ENCODE peak calls at places on chromosomes 3 and 15, in six cellular contexts. One of them, this sample, is unnamed.
A peak's percentile ranks its signal among the peaks of the same experiment; 100 is the strongest.

GRCh38 chr3:17384567-17385296 is 357.7 kb downstream of the TBC1D5 start:
- DNase-seq in effector memory CD8-positive, alpha-beta T cell: no peak
- DNase-seq in fibroblast of mammary gland: peak; percentile 40
- DNase-seq in stimulated activated CD4-positive, alpha-beta T cell treated with anti-CD3 and anti-CD28 coated beads, Interleukin-15, amount 100 ng/mL, for 24 hours: no peak
- DNase-seq in GM03348: peak; percentile 25
- DNase-seq in KG1: no peak
- DNase-seq in this sample: no peak

GRCh38 chr3:112059497-112059896 is 25.0 kb downstream of the TMPRSS7 start:
- DNase-seq in effector memory CD8-positive, alpha-beta T cell: no peak
- DNase-seq in GM03348: no peak
- DNase-seq in KG1: no peak
- DNase-seq in fibroblast of mammary gland: no peak
- DNase-seq in stimulated activated CD4-positive, alpha-beta T cell treated with anti-CD3 and anti-CD28 coated beads, Interleukin-15, amount 100 ng/mL, for 24 hours: no peak
- DNase-seq in this sample: no peak

GRCh38 chr15:60652870-60653269 is 173.9 kb upstream of the ICE2 start:
- DNase-seq in GM03348: no peak
- DNase-seq in KG1: no peak
- DNase-seq in fibroblast of mammary gland: no peak
- DNase-seq in stimulated activated CD4-positive, alpha-beta T cell treated with anti-CD3 and anti-CD28 coated beads, Interleukin-15, amount 100 ng/mL, for 24 hours: no peak
- DNase-seq in effector memory CD8-positive, alpha-beta T cell: no peak
- DNase-seq in this sample: no peak

GRCh38 chr3:53708001-53708621 is 138.1 kb downstream of the CHDH start:
- DNase-seq in GM03348: no peak
- DNase-seq in effector memory CD8-positive, alpha-beta T cell: no peak
- DNase-seq in KG1: no peak
- DNase-seq in fibroblast of mammary gland: no peak
- DNase-seq in stimulated activated CD4-positive, alpha-beta T cell treated with anti-CD3 and anti-CD28 coated beads, Interleukin-15, amount 100 ng/mL, for 24 hours: no peak
- DNase-seq in this sample: no peak

GRCh38 chr3:123229145-123229544 is 27.4 kb downstream of the SEC22A start:
- DNase-seq in GM03348: no peak
- DNase-seq in effector memory CD8-positive, alpha-beta T cell: no peak
- DNase-seq in fibroblast of mammary gland: no peak
- DNase-seq in KG1: no peak
- DNase-seq in stimulated activated CD4-positive, alpha-beta T cell treated with anti-CD3 and anti-CD28 coated beads, Interleukin-15, amount 100 ng/mL, for 24 hours: no peak
- DNase-seq in this sample: no peak

GRCh38 chr3:181362378-181362777 is 349.3 kb upstream of the SOX2 start:
- DNase-seq in fibroblast of mammary gland: peak; percentile 4
- DNase-seq in effector memory CD8-positive, alpha-beta T cell: no peak
- DNase-seq in GM03348: no peak
- DNase-seq in KG1: no peak
- DNase-seq in stimulated activated CD4-positive, alpha-beta T cell treated with anti-CD3 and anti-CD28 coated beads, Interleukin-15, amount 100 ng/mL, for 24 hours: no peak
- DNase-seq in this sample: no peak

GRCh38 chr15:74402873-74403589 is 30.7 kb downstream of the SEMA7A start:
- DNase-seq in fibroblast of mammary gland: no peak
- DNase-seq in stimulated activated CD4-positive, alpha-beta T cell treated with anti-CD3 and anti-CD28 coated beads, Interleukin-15, amount 100 ng/mL, for 24 hours: peak; percentile 94
- DNase-seq in GM03348: no peak
- DNase-seq in KG1: peak; percentile 49
- DNase-seq in effector memory CD8-positive, alpha-beta T cell: peak; percentile 23
- DNase-seq in this sample: no peak

GRCh38 chr3:14725015-14725431 is 50.1 kb downstream of the C3orf20 start:
- DNase-seq in fibroblast of mammary gland: peak; percentile 86
- DNase-seq in effector memory CD8-positive, alpha-beta T cell: no peak
- DNase-seq in stimulated activated CD4-positive, alpha-beta T cell treated with anti-CD3 and anti-CD28 coated beads, Interleukin-15, amount 100 ng/mL, for 24 hours: no peak
- DNase-seq in KG1: no peak
- DNase-seq in GM03348: peak; percentile 72
- DNase-seq in this sample: no peak

GRCh38 chr3:49533031-49533430 is 21.2 kb upstream of the BSN start:
- DNase-seq in fibroblast of mammary gland: no peak
- DNase-seq in effector memory CD8-positive, alpha-beta T cell: no peak
- DNase-seq in stimulated activated CD4-positive, alpha-beta T cell treated with anti-CD3 and anti-CD28 coated beads, Interleukin-15, amount 100 ng/mL, for 24 hours: no peak
- DNase-seq in GM03348: no peak
- DNase-seq in KG1: no peak
- DNase-seq in this sample: no peak

GRCh38 chr15:57720861-57721260 is 14.3 kb downstream of the POLR2M start:
- DNase-seq in effector memory CD8-positive, alpha-beta T cell: no peak
- DNase-seq in fibroblast of mammary gland: peak; percentile 49
- DNase-seq in stimulated activated CD4-positive, alpha-beta T cell treated with anti-CD3 and anti-CD28 coated beads, Interleukin-15, amount 100 ng/mL, for 24 hours: no peak
- DNase-seq in GM03348: peak; percentile 61
- DNase-seq in KG1: no peak
- DNase-seq in this sample: no peak

GRCh38 chr3:161069441-161070251 is 35.5 kb downstream of the B3GALNT1 start:
- DNase-seq in KG1: peak; percentile 49
- DNase-seq in fibroblast of mammary gland: peak; percentile 82
- DNase-seq in stimulated activated CD4-positive, alpha-beta T cell treated with anti-CD3 and anti-CD28 coated beads, Interleukin-15, amount 100 ng/mL, for 24 hours: no peak
- DNase-seq in effector memory CD8-positive, alpha-beta T cell: no peak
- DNase-seq in GM03348: peak; percentile 71
- DNase-seq in this sample: no peak

GRCh38 chr15:29887719-29888118 is 65.5 kb upstream of the TJP1 start:
- DNase-seq in fibroblast of mammary gland: peak; percentile 45
- DNase-seq in GM03348: no peak
- DNase-seq in stimulated activated CD4-positive, alpha-beta T cell treated with anti-CD3 and anti-CD28 coated beads, Interleukin-15, amount 100 ng/mL, for 24 hours: no peak
- DNase-seq in effector memory CD8-positive, alpha-beta T cell: no peak
- DNase-seq in KG1: no peak
- DNase-seq in this sample: no peak

GRCh38 chr3:12159227-12159601 is 502 bp upstream of the TIMP4 start:
- DNase-seq in effector memory CD8-positive, alpha-beta T cell: no peak
- DNase-seq in KG1: no peak
- DNase-seq in fibroblast of mammary gland: no peak
- DNase-seq in GM03348: no peak
- DNase-seq in stimulated activated CD4-positive, alpha-beta T cell treated with anti-CD3 and anti-CD28 coated beads, Interleukin-15, amount 100 ng/mL, for 24 hours: no peak
- DNase-seq in this sample: no peak

GRCh38 chr3:10398341-10398740 is 77.4 kb upstream of the SEC13 start:
- DNase-seq in fibroblast of mammary gland: no peak
- DNase-seq in effector memory CD8-positive, alpha-beta T cell: no peak
- DNase-seq in GM03348: no peak
- DNase-seq in stimulated activated CD4-positive, alpha-beta T cell treated with anti-CD3 and anti-CD28 coated beads, Interleukin-15, amount 100 ng/mL, for 24 hours: no peak
- DNase-seq in KG1: no peak
- DNase-seq in this sample: no peak

GRCh38 chr15:92682772-92683510 is 27.4 kb upstream of the FAM174B start:
- DNase-seq in fibroblast of mammary gland: peak; percentile 64
- DNase-seq in KG1: no peak
- DNase-seq in effector memory CD8-positive, alpha-beta T cell: no peak
- DNase-seq in GM03348: peak; percentile 55
- DNase-seq in stimulated activated CD4-positive, alpha-beta T cell treated with anti-CD3 and anti-CD28 coated beads, Interleukin-15, amount 100 ng/mL, for 24 hours: no peak
- DNase-seq in this sample: no peak

GRCh38 chr15:52652984-52653383 is 26.2 kb downstream of the ATOSA start:
- DNase-seq in KG1: no peak
- DNase-seq in GM03348: no peak
- DNase-seq in effector memory CD8-positive, alpha-beta T cell: no peak
- DNase-seq in fibroblast of mammary gland: peak; percentile 66
- DNase-seq in stimulated activated CD4-positive, alpha-beta T cell treated with anti-CD3 and anti-CD28 coated beads, Interleukin-15, amount 100 ng/mL, for 24 hours: no peak
- DNase-seq in this sample: no peak

GRCh38 chr3:170221924-170222646 is at the start of gene PRKCI:
- DNase-seq in KG1: peak; percentile 85
- DNase-seq in GM03348: peak; percentile 98
- DNase-seq in fibroblast of mammary gland: peak; percentile 95
- DNase-seq in stimulated activated CD4-positive, alpha-beta T cell treated with anti-CD3 and anti-CD28 coated beads, Interleukin-15, amount 100 ng/mL, for 24 hours: peak; percentile 95
- DNase-seq in effector memory CD8-positive, alpha-beta T cell: peak; percentile 77
- DNase-seq in this sample: peak; percentile 98

GRCh38 chr3:195258449-195259145 is 12.4 kb downstream of the XXYLT1 start:
- DNase-seq in fibroblast of mammary gland: no peak
- DNase-seq in effector memory CD8-positive, alpha-beta T cell: no peak
- DNase-seq in stimulated activated CD4-positive, alpha-beta T cell treated with anti-CD3 and anti-CD28 coated beads, Interleukin-15, amount 100 ng/mL, for 24 hours: no peak
- DNase-seq in GM03348: no peak
- DNase-seq in KG1: no peak
- DNase-seq in this sample: no peak

GRCh38 chr3:175073209-175073905 is 214.2 kb downstream of the NAALADL2 start:
- DNase-seq in GM03348: no peak
- DNase-seq in KG1: no peak
- DNase-seq in fibroblast of mammary gland: peak; percentile 68
- DNase-seq in effector memory CD8-positive, alpha-beta T cell: no peak
- DNase-seq in stimulated activated CD4-positive, alpha-beta T cell treated with anti-CD3 and anti-CD28 coated beads, Interleukin-15, amount 100 ng/mL, for 24 hours: no peak
- DNase-seq in this sample: no peak

GRCh38 chr3:47370887-47371697 is 9.7 kb upstream of the PTPN23 start:
- DNase-seq in stimulated activated CD4-positive, alpha-beta T cell treated with anti-CD3 and anti-CD28 coated beads, Interleukin-15, amount 100 ng/mL, for 24 hours: peak; percentile 48
- DNase-seq in KG1: no peak
- DNase-seq in effector memory CD8-positive, alpha-beta T cell: peak; percentile 15
- DNase-seq in fibroblast of mammary gland: no peak
- DNase-seq in GM03348: peak; percentile 69
- DNase-seq in this sample: no peak

GRCh38 chr3:30428251-30428650 is 178.2 kb upstream of the TGFBR2 start:
- DNase-seq in GM03348: peak; percentile 49
- DNase-seq in fibroblast of mammary gland: peak; percentile 79
- DNase-seq in stimulated activated CD4-positive, alpha-beta T cell treated with anti-CD3 and anti-CD28 coated beads, Interleukin-15, amount 100 ng/mL, for 24 hours: no peak
- DNase-seq in effector memory CD8-positive, alpha-beta T cell: no peak
- DNase-seq in KG1: no peak
- DNase-seq in this sample: no peak

GRCh38 chr15:69553686-69554085 is 101.1 kb downstream of the RPLP1 start:
- DNase-seq in stimulated activated CD4-positive, alpha-beta T cell treated with anti-CD3 and anti-CD28 coated beads, Interleukin-15, amount 100 ng/mL, for 24 hours: no peak
- DNase-seq in effector memory CD8-positive, alpha-beta T cell: no peak
- DNase-seq in GM03348: no peak
- DNase-seq in KG1: no peak
- DNase-seq in fibroblast of mammary gland: no peak
- DNase-seq in this sample: no peak